ENCODE peak calls at places on chromosome 4, in seven cellular contexts. Z is Peyer's patch, A is adrenal gland, U is body of pancreas, T is suprapubic skin, P is HCT116, N is breast epithelium. L is an unnamed sample. For H3K4me1, the result is how much of the 10 kb centered on the place peaks cover.

GRCh38 chr4:123587983-123588494 is 191.4 kb downstream of the SPRY1 start:
- DNase-seq in T (peak), N (no peak), P (peak), U (peak), A (no peak), Z (no peak), L (no peak)

GRCh38 chr4:174215936-174216699 is 67.3 kb downstream of the FBXO8 start:
- DNase-seq in A (no peak), Z (no peak), T (no peak), P (no peak), U (no peak), N (no peak), L (no peak)

GRCh38 chr4:172147702-172148101 is 334.5 kb downstream of the GALNTL6 start:
- DNase-seq in P (no peak), T (no peak), Z (no peak), N (no peak), U (no peak), A (no peak), L (no peak)

GRCh38 chr4:169160825-169161224 is 109.9 kb downstream of the SH3RF1 start:
- DNase-seq in Z (no peak), A (peak), T (no peak), P (no peak), U (peak), N (no peak), L (no peak)

GRCh38 chr4:10417720-10418119 is 39.5 kb downstream of the ZNF518B start:
- DNase-seq in T (no peak), A (no peak), N (no peak), U (no peak), P (no peak), Z (no peak), L (no peak)

GRCh38 chr4:78937837-78938236 is 1.4 kb downstream of the PAQR3 start:
- DNase-seq in A (no peak), T (no peak), P (no peak), U (no peak), N (no peak), Z (no peak), L (no peak)

GRCh38 chr4:25915359-25915716 is 1.3 kb downstream of the SMIM20 start:
- DNase-seq in P (no peak), N (no peak), Z (no peak), T (no peak), U (no peak), A (no peak), L (no peak)

GRCh38 chr4:172787117-172787516 is 381.5 kb upstream of the GALNT7 start:
- DNase-seq in T (no peak), A (no peak), U (no peak), P (no peak), N (no peak), Z (no peak), L (no peak)

GRCh38 chr4:24067367-24067766 is 177.5 kb upstream of the PPARGC1A start:
- DNase-seq in U (no peak), A (no peak), P (no peak), N (no peak), Z (no peak), T (no peak), L (no peak)

GRCh38 chr4:17889692-17890091 is 78.9 kb downstream of the NCAPG start:
- DNase-seq in U (no peak), T (no peak), A (no peak), N (no peak), Z (no peak), P (no peak), L (no peak)

GRCh38 chr4:158238574-158238973 is 28.3 kb downstream of the TMEM144 start:
- DNase-seq in T (no peak), P (no peak), Z (no peak), U (no peak), N (no peak), A (no peak), L (no peak)
- H3K4me1 ChIP-seq in T (under half), P (under half), Z (under half), U (under half), N (under half), A (under half), L (under half)

GRCh38 chr4:89156515-89156914 is 45.2 kb downstream of the TIGD2 start:
- DNase-seq in P (no peak), A (no peak), T (no peak), N (no peak), Z (no peak), U (no peak), L (no peak)

GRCh38 chr4:89158884-89159503 is 47.7 kb downstream of the TIGD2 start:
- DNase-seq in N (no peak), Z (no peak), U (peak), P (peak), T (no peak), A (no peak), L (no peak)

GRCh38 chr4:89160806-89161205 is 49.5 kb downstream of the TIGD2 start:
- DNase-seq in U (no peak), N (no peak), P (no peak), Z (no peak), A (no peak), T (no peak), L (no peak)

GRCh38 chr4:89161841-89162240 is 50.5 kb downstream of the TIGD2 start:
- DNase-seq in A (no peak), U (no peak), T (no peak), N (no peak), P (no peak), Z (no peak), L (no peak)

DNA sequence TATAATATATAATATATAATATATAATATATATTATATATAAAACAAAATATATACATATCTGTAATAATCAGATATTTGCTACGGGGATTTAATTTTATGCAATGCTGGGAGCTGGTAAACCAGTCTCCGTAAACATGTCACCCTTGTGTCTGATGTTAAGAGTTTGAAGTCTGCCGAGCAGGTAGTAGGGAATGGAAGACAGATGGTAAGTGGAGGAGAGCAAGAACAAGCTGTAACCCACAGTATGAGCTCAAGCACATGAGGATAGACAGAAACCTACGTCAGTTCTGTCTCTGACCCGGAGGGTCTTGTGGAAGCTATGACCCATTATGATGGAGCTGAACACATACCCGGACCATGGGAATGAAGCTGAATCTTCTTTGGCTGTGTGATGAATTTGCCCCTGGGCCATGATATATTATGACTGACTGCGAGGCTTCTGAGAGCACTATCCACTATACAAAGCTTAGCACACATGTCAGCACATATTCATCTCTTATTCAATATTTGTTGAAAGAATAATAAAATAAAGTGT is 46.2 kb downstream of the TIGD2 start:
- DNase-seq in A (no peak), T (no peak), N (no peak), U (no peak), Z (no peak), P (no peak), L (no peak)
- TF ChIP-seq POLR2A in A (no peak), T (no peak), N (no peak), U (no peak), Z (no peak), P (no peak), L (no peak)

GRCh38 chr4:8547912-8548730 is 32.1 kb upstream of the GPR78 start:
- DNase-seq in Z (no peak), A (no peak), N (no peak), T (peak), P (no peak), U (no peak), L (no peak)
- H3K4me1 ChIP-seq in Z (under half), A (under half), N (under half), T (under half), P (under half), U (under half), L (under half)

DNA sequence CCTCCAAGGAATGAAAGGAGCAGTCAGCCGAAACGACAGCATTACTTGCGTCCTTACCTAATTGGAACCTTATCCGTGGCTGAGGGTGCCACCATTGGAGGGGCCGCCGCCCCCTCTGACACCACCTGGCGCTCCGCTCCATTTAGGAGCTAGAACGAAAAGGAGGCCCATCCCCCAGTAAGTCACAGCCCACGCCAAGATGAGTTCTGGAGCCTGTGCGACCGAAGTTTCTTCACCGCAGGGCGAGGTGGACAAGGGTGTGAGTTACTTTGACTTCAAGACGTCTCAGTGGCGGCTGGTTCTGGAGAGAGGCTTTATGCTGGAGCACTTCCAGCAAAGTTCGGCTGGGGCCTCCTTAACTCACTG is 729 bp upstream of the IRF2 start:
- DNase-seq in N (peak), Z (peak), P (no peak), U (peak), A (peak), T (peak), L (peak)
- TF ChIP-seq POLR2A in N (no peak), Z (no peak), P (no peak), U (no peak), A (no peak), T (no peak), L (no peak)

GRCh38 chr4:1243451-1244080 is 5.4 kb downstream of the CTBP1 start:
- DNase-seq in T (peak), A (no peak), U (peak), Z (no peak), N (no peak), P (no peak), L (no peak)
- H3K4me1 ChIP-seq in T (half or more), A (half or more), U (half or more), Z (under half), N (under half), P (under half), L (half or more)

DNA sequence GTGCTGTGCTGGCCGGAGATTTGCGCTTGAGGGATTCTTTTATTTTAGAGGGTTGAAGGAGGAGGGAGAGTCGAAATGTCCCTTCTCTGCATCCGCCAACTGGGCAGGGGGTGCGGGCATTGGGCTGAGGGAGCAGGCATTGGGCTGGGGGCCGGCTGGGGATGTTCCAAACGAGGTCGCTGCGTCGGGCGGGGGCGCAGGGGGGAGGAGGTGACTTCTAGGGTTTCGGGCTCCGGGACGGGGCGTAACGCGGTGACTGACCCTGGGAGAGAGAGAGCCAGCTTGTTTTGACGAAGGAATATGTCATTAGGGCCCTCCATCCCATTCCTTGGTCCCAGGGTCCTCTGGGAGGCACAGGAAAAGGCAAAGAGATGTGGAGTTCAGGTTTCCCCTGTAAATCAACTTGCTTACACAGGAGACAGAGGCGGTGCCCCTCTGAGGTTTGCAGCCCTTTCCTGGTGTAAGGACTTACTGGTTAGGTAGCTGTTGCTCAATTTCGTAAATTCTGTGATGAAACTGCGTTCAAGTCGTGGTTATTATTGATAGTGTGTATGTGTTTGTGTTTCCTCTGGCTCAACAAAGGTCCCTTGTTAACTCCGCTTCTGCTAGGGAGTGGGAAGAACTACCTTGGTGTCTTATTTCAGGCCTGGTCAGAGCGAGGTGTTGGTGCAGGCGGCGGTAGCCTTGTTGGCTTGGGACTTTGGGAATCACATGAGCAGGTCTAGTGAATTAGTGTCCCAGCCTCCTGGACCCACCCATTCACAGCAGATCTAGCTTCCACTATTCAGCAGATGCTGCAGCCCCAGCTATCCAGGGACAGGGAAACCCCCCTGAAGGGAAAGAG is 716 bp downstream of the FHIP1A start:
- DNase-seq in N (peak), U (peak), Z (no peak), A (peak), P (peak), T (peak), L (no peak)
- TF ChIP-seq POLR2A in N (no peak), U (peak), Z (peak), A (no peak), P (no peak), T (no peak), L (no peak)